ENCODE peak calls at places on chromosomes 3 and 15, in ten cellular contexts. M is HCT116; Z is fibroblast of mammary gland; D is astrocyte of the spinal cord; X is cardiac muscle cell; G is skeletal muscle cell; Y is mesendoderm; T is naive thymus-derived CD4-positive, alpha-beta T cell; N is tibial artery; E is left ventricle myocardium inferior. J is an unnamed sample.

GRCh38 chr15:28957606-28958498 is 72.1 kb downstream of the APBA2 start:
- DNase-seq in X (no peak), Y (no peak), E (no peak), M (no peak), N (no peak), Z (no peak), G (no peak), T (no peak), D (no peak), J (no peak)

GRCh38 chr3:29635888-29636287 is 355.0 kb downstream of the RBMS3 start:
- DNase-seq in N (no peak), G (no peak), Y (no peak), D (no peak), X (no peak), Z (no peak), T (no peak), E (no peak), M (no peak), J (no peak)

GRCh38 chr3:180980612-180981011 is 8.9 kb downstream of the DNAJC19 start:
- DNase-seq in Y (no peak), E (no peak), T (no peak), D (peak; percentile 15), N (no peak), Z (peak; percentile 52), X (peak; percentile 18), M (no peak), G (no peak), J (no peak)

GRCh38 chr15:44554934-44555723 is 18.2 kb downstream of the EIF3J start:
- DNase-seq in M (no peak), E (no peak), Z (no peak), X (peak; percentile 13), N (no peak), T (no peak), G (no peak), D (no peak), Y (no peak), J (no peak)

GRCh38 chr3:68919000-68919399 is 13.3 kb downstream of the TAFA4 start:
- DNase-seq in M (no peak), Y (peak; percentile 66), X (peak; percentile 75), E (no peak), N (no peak), T (no peak), D (peak; percentile 27), G (peak; percentile 1), Z (peak; percentile 8), J (peak; percentile 3)

GRCh38 chr3:76310059-76310458 is 524.7 kb upstream of the ZNF717 start:
- DNase-seq in D (no peak), Y (no peak), T (no peak), E (no peak), N (no peak), G (no peak), M (no peak), Z (no peak), X (no peak), J (no peak)

GRCh38 chr15:50137330-50137761 is 18.3 kb upstream of the ATP8B4 start:
- DNase-seq in N (no peak), T (no peak), Z (peak; percentile 100), D (peak; percentile 93), E (no peak), X (no peak), Y (no peak), G (peak; percentile 98), M (peak; percentile 86), J (no peak)

GRCh38 chr3:66450389-66451022 is 50.3 kb downstream of the LRIG1 start:
- DNase-seq in X (no peak), N (peak; percentile 73), G (no peak), M (no peak), T (no peak), D (peak; percentile 85), E (peak; percentile 55), Y (no peak), Z (peak; percentile 77), J (no peak)

GRCh38 chr3:124034809-124035152 is 42.9 kb upstream of the ROPN1 start:
- DNase-seq in Y (no peak), E (no peak), M (no peak), G (no peak), N (no peak), X (no peak), Z (no peak), D (no peak), T (no peak), J (no peak)
- H3K4me3 ChIP-seq in Y (no peak overlapping the region), E (peak overlapping the region; percentile 90), M (no peak overlapping the region), G (no peak overlapping the region), N (peak overlapping the region; percentile 80), X (no peak overlapping the region), Z (no peak overlapping the region), D (no peak overlapping the region), T (no peak overlapping the region), J (peak overlapping the region; percentile 91)

GRCh38 chr15:81752974-81753373 is 292.8 kb downstream of the MEX3B start:
- DNase-seq in M (peak; percentile 2), D (no peak), N (no peak), Y (peak; percentile 58), T (no peak), Z (no peak), X (no peak), E (no peak), G (no peak), J (no peak)

GRCh38 chr15:81754078-81754477 is 291.7 kb downstream of the MEX3B start:
- DNase-seq in N (no peak), G (no peak), Z (no peak), T (no peak), M (no peak), D (no peak), X (no peak), Y (peak; percentile 23), E (no peak), J (no peak)

GRCh38 chr15:81760686-81761085 is 285.1 kb downstream of the MEX3B start:
- DNase-seq in N (no peak), D (no peak), X (no peak), E (no peak), Y (no peak), T (no peak), M (no peak), G (no peak), Z (no peak), J (no peak)

GRCh38 chr15:81763304-81763703 is 282.5 kb downstream of the MEX3B start:
- DNase-seq in X (no peak), E (no peak), T (no peak), Y (no peak), N (no peak), D (no peak), Z (no peak), M (no peak), G (no peak), J (no peak)

DNA sequence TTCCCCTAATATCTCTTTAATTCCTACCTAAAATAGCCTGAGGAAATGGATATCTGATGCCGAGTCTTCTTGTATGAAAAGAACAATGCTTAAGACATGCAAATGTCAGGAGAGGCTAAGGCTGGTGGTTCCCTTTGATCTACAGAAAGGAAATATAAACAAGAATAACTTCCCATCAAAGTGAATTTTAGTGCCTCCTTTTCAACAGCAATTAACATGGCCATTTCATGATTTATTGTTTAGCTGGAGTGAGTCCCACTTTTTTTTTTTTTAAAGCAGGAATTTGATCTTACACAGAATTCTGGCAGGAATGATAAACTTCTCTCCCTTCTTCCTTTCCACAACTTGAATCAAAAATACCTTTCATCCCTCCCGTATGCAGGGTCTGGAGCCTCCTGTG is 287.0 kb downstream of the MEX3B start:
- DNase-seq in G (no peak), M (no peak), Y (no peak), N (no peak), Z (no peak), D (no peak), E (no peak), T (no peak), X (no peak), J (no peak)
- H3K4me3 ChIP-seq in G (no peak overlapping the region), M (no peak overlapping the region), Y (no peak overlapping the region), N (no peak overlapping the region), Z (no peak overlapping the region), D (no peak overlapping the region), E (no peak overlapping the region), T (no peak overlapping the region), X (no peak overlapping the region), J (no peak overlapping the region)

GRCh38 chr15:56496635-56497034 is 31.7 kb upstream of the MNS1 start:
- DNase-seq in G (peak; percentile 26), D (peak; percentile 75), X (peak; percentile 66), N (peak; percentile 23), E (no peak), T (no peak), Y (peak; percentile 64), M (peak; percentile 67), Z (peak; percentile 83), J (peak; percentile 52)
- H3K4me3 ChIP-seq in G (no peak overlapping the region), D (no peak overlapping the region), X (no peak overlapping the region), N (no peak overlapping the region), E (no peak overlapping the region), T (no peak overlapping the region), Y (no peak overlapping the region), M (no peak overlapping the region), Z (peak overlapping the region; percentile 18), J (no peak overlapping the region)

GRCh38 chr3:58573638-58574037 is 3.6 kb downstream of the FAM107A start:
- DNase-seq in M (no peak), N (no peak), G (no peak), D (no peak), Y (no peak), E (no peak), T (no peak), X (no peak), Z (no peak), J (no peak)
- H3K4me3 ChIP-seq in M (no peak overlapping the region), N (no peak overlapping the region), G (no peak overlapping the region), D (no peak overlapping the region), Y (no peak overlapping the region), E (peak overlapping the region; percentile 69), T (no peak overlapping the region), X (no peak overlapping the region), Z (no peak overlapping the region), J (no peak overlapping the region)

GRCh38 chr3:184526158-184526483 is 35.5 kb upstream of the EPHB3 start:
- DNase-seq in T (no peak), M (no peak), E (no peak), G (no peak), X (no peak), D (no peak), N (no peak), Y (peak; percentile 82), Z (peak; percentile 19), J (no peak)

GRCh38 chr3:184525337-184526157 is 36.0 kb upstream of the EPHB3 start:
- DNase-seq in D (no peak), T (no peak), E (no peak), M (no peak), Z (no peak), X (peak; percentile 39), Y (peak; percentile 83), G (no peak), N (no peak), J (no peak)

GRCh38 chr3:184523825-184524615 is 37.6 kb upstream of the EPHB3 start:
- DNase-seq in X (no peak), G (peak; percentile 19), D (peak; percentile 30), Y (peak; percentile 82), T (no peak), M (peak; percentile 68), Z (peak; percentile 89), E (no peak), N (no peak), J (peak; percentile 14)

GRCh38 chr3:184524981-184525336 is 36.6 kb upstream of the EPHB3 start:
- DNase-seq in E (no peak), N (no peak), Y (peak; percentile 59), G (no peak), Z (no peak), X (no peak), D (no peak), T (no peak), M (no peak), J (no peak)
- H3K4me3 ChIP-seq in E (peak overlapping the region; percentile 67), N (peak overlapping the region; percentile 38), Y (peak overlapping the region; percentile 15), G (peak overlapping the region; percentile 45), Z (peak overlapping the region; percentile 35), X (peak overlapping the region; percentile 42), D (peak overlapping the region; percentile 28), T (peak overlapping the region; percentile 73), M (no peak overlapping the region), J (peak overlapping the region; percentile 29)